ENCODE peak calls at places on chromosomes 2 and 18, in four cellular contexts. V, P, X and C are unnamed samples.
A peak's percentile ranks its signal among the peaks of the same experiment; 100 is the strongest.

GRCh38 chr2:222859786-222860726 is 780 bp upstream of the ACSL3 start:
- DNase-seq in V (peak; percentile 46), X (no peak), P (no peak), C (peak; percentile 78)

GRCh38 chr18:48667276-48668254 is 128.7 kb downstream of the CTIF start:
- DNase-seq in V (no peak), X (no peak), P (peak; percentile 10), C (no peak)

GRCh38 chr2:5020451-5020850 is 671.7 kb upstream of the SOX11 start:
- DNase-seq in V (no peak), P (no peak), X (no peak), C (no peak)

GRCh38 chr2:134676960-134677359 is 41.8 kb downstream of the TMEM163 start:
- DNase-seq in P (no peak), X (no peak), V (no peak), C (no peak)

GRCh38 chr2:19435815-19436214 is 77.4 kb upstream of the OSR1 start:
- DNase-seq in V (no peak), P (no peak), X (no peak), C (no peak)

GRCh38 chr18:59897321-59897954 is 2.4 kb upstream of the PMAIP1 start:
- DNase-seq in P (no peak), V (no peak), X (no peak), C (no peak)

GRCh38 chr18:79915161-79916127 is 36.0 kb downstream of the SLC66A2 start:
- DNase-seq in P (no peak), X (no peak), V (peak; percentile 25), C (peak; percentile 51)

GRCh38 chr2:37563375-37564011 is 107.9 kb downstream of the CDC42EP3 start:
- DNase-seq in V (no peak), P (no peak), X (no peak), C (no peak)

GRCh38 chr2:3712424-3712823 is 9.0 kb downstream of the DCDC2C start:
- DNase-seq in P (no peak), V (no peak), X (no peak), C (no peak)

GRCh38 chr2:186696804-186697203 is 2.9 kb downstream of the FAM171B start:
- DNase-seq in X (no peak), P (no peak), V (no peak), C (no peak)

GRCh38 chr2:6835467-6835866 is 30.2 kb downstream of the CMPK2 start:
- DNase-seq in X (no peak), P (no peak), V (no peak), C (no peak)

GRCh38 chr2:104690255-104690999 is 163.5 kb upstream of the POU3F3 start:
- DNase-seq in V (no peak), X (no peak), P (no peak), C (no peak)